ENCODE peak calls at places on chromosome 17, in five cellular contexts. G is Peyer's patch, J is heart left ventricle, W is A549, R is stomach. A is an unnamed sample.

GRCh38 chr17:48031966-48032365 is 5.6 kb downstream of the COPZ2 start:
- DNase-seq in G (no peak), J (no peak), W (no peak), R (no peak), A (no peak)

GRCh38 chr17:333626-334396 is 18.8 kb downstream of the RPH3AL start:
- DNase-seq in G (peak), J (peak), W (no peak), R (peak), A (peak)

GRCh38 chr17:70713694-70714093 is 544.4 kb downstream of the KCNJ2 start:
- DNase-seq in G (no peak), J (no peak), W (no peak), R (no peak), A (no peak)

GRCh38 chr17:19363114-19363438 is 553 bp upstream of the B9D1 start:
- DNase-seq in G (no peak), J (no peak), W (no peak), R (no peak), A (no peak)

GRCh38 chr17:36602924-36603384 is 1.6 kb downstream of the MRM1 start:
- DNase-seq in G (peak), J (peak), W (peak), R (peak), A (peak)

GRCh38 chr17:17027442-17028058 is 14.7 kb upstream of the MPRIP start:
- DNase-seq in G (no peak), J (no peak), W (no peak), R (no peak), A (no peak)

GRCh38 chr17:19768046-19768782 is 20.1 kb upstream of the ALDH3A1 start:
- DNase-seq in G (no peak), J (no peak), W (no peak), R (no peak), A (no peak)

GRCh38 chr17:1454541-1454940 is 1.5 kb downstream of the CRK start:
- DNase-seq in G (no peak), J (no peak), W (no peak), R (no peak), A (no peak)

GRCh38 chr17:78391843-78392242 is 13.4 kb downstream of the PGS1 start:
- DNase-seq in G (no peak), J (no peak), W (no peak), R (no peak), A (no peak)

GRCh38 chr17:41496803-41497484 is 7.2 kb upstream of the KRT36 start:
- DNase-seq in G (peak), J (peak), W (peak), R (peak), A (no peak)

GRCh38 chr17:65559802-65560627 is 1.4 kb downstream of the AXIN2 start:
- DNase-seq in G (no peak), J (peak), W (peak), R (peak), A (peak)

GRCh38 chr17:74202879-74203432 is 522 bp upstream of the RPL38 start:
- DNase-seq in G (no peak), J (no peak), W (no peak), R (no peak), A (no peak)

GRCh38 chr17:17365476-17366110 is 62.4 kb downstream of the NT5M start:
- DNase-seq in G (no peak), J (no peak), W (no peak), R (no peak), A (no peak)

GRCh38 chr17:22409160-22409751 is 716.9 kb downstream of the KCNJ18 start:
- DNase-seq in G (no peak), J (no peak), W (no peak), R (no peak), A (no peak)

GRCh38 chr17:81027038-81027437 is 7.9 kb upstream of the BAIAP2 start:
- DNase-seq in G (no peak), J (peak), W (no peak), R (no peak), A (no peak)

GRCh38 chr17:15194859-15195277 is 70.3 kb downstream of the PMP22 start:
- DNase-seq in G (no peak), J (no peak), W (no peak), R (no peak), A (no peak)

GRCh38 chr17:64494121-64494520 is 2.7 kb downstream of the POLG2 start:
- DNase-seq in G (no peak), J (no peak), W (no peak), R (no peak), A (no peak)
- H3K4me3 ChIP-seq in G (no peak), J (no peak), W (no peak), R (no peak), A (no peak)

DNA sequence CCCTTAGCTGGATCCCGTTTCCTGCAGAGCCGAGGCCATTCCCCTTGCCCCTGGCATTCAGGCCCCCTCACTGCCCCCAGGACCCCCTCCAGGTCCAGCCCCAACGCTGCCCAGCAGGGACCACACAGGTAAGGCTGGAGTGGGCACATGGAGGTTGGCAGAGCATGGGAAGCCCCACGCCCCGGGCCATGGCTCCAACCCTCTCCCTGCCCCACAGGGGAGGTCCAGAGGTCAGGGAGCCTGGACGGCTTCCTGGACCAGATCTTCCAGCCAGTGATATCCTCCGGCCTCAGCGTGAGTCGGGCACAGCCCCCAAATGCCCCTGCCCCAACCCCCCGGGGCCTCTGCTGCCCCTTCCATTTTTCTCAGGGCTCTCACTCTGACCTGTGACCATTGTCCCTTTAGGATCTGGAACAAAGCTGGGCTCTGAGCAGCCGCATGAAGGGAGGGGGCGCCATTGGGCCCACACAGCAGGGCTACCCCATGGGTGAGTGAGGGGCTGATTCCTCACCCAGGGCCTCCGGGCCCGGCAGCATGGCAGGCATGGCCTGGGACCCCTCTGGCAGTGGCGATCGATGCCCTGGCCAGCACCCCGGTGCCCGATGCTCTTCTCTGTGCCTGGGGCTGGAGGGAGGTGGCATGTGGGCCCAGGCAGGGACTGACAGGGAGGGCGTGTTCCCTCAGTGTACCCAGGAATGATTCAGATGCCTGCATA is 18.5 kb upstream of the SMIM5 start:
- DNase-seq in G (no peak), J (no peak), W (no peak), R (no peak), A (no peak)
- H3K27ac ChIP-seq in G (peak), J (no peak), W (peak), R (no peak), A (no peak)

GRCh38 chr17:55238197-55238930 is 26.4 kb upstream of the HLF start:
- DNase-seq in G (peak), J (peak), W (peak), R (peak), A (peak)
- TF ChIP-seq POLR2A in G (peak), J (peak), W (peak), R (no peak), A (peak)

DNA sequence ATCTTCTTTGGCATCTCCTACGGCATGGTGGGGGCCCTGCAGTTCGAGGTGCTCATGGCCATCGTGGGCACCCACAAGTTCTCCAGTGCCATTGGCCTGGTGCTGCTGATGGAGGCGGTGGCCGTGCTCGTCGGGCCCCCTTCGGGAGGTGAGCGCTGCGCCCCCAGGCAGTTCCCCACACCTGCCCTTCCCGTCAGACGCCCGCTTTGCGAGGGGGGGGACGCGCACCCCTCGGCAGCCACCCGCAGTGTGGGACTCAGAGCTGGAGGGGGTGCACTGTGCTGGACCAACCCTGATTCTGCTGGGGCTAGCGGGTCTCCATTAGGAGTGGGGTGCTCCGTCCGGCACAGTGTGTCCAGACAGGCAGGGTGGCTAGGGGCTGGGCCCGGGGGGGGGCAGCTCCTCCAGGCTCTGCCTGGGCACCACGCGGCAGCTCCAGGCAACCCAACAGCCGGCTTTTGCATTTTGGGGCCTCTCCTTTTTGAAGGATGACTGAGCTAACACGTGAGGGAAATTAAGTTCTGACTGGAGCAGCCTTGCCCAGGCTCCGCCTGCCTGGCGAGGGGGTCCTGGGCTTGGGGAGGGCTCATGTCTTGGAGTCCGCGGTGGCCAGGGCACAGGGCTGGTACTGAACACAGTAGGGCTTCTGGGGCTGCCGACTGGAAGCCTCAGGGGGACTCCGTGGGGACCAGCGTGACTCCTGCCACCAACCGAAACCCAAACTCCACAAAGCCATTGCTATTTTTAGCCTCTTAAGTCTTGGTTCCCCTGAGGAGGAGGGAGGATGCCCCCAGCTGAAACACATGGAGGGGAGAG is 9.1 kb downstream of the SLC16A3 start:
- DNase-seq in G (no peak), J (peak), W (no peak), R (no peak), A (no peak)
- H3K4me3 ChIP-seq in G (no peak), J (peak), W (no peak), R (peak), A (no peak)

DNA sequence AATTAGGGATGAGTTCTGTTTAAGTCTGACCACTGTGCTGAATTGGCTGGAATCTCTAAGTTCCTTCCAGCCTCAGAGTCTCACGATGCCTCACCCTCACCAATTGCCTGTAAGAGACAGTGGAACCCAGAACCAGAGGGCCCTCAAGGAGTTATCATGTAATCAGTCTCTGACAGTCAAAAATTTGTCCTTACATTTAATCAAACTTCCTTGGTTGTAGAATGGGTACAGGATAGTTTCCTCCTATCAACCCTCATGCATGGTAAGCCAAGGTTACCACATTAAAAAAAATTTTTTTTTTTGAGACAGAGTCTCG is 83.2 kb downstream of the CDK5R1 start:
- DNase-seq in G (no peak), J (no peak), W (no peak), R (no peak), A (no peak)
- H3K27ac ChIP-seq in G (no peak), J (no peak), W (no peak), R (no peak), A (no peak)

GRCh38 chr17:49409066-49409465 is 5.6 kb downstream of the PHB1 start:
- DNase-seq in G (no peak), J (no peak), W (no peak), R (peak), A (no peak)

GRCh38 chr17:49414271-49414621 is 436 bp downstream of the PHB1 start:
- DNase-seq in G (no peak), J (no peak), W (peak), R (no peak), A (no peak)

GRCh38 chr17:49414622-49415350 is at the start of gene PHB1:
- DNase-seq in G (peak), J (peak), W (peak), R (peak), A (peak)
- TF ChIP-seq POLR2A in G (peak), J (peak), W (peak), R (no peak), A (peak)

DNA sequence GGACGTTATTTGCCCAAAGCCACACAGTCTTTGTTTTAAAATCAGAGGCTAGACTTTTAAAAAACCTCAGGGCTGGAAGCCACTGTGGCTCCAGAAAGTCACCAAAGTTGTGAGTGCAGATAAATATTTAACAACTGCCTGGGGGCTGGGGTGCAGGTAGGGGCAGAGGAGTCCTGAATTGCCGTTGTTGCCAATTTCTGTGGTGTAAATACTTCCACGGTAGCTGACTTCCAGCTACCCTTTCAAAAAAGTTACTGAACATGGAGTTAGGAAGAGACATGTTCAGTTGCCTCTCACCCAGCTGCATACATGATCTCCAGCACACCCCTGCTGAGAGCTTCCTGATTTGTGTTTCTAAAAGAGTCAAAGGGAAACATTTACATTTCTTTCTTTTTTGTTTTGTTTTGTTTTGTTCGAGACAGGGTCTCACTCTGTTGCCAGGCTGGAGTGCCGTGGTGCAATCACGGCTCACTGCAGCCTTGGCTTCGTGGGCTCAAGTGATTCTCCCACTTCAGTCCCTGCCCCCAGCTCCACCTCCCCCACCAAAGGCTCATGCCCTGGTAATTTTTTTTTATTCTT is 58.7 kb downstream of the PLXDC1 start:
- DNase-seq in G (no peak), J (no peak), W (no peak), R (no peak), A (no peak)
- H3K4me3 ChIP-seq in G (no peak), J (no peak), W (no peak), R (no peak), A (no peak)

DNA sequence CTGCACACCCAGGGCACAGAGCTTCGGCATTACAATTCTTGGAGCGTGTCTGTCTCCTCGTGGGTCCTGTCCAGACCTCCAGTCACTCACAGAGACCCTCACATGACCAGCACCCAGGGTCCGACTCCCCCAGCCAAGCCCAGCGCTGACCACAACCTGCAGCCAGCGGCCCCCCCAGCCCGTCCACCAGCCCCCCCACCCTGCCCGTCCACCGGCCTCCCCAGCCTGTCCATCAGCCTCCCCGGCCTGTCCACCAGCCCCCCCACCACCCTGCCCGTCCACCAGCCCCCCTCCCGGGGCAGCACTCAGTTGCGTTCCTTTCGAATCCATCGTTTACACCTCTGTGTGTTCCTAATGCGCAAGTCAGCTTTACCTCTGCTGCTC is 5.8 kb downstream of the SECTM1 start:
- DNase-seq in G (no peak), J (no peak), W (no peak), R (no peak), A (no peak)
- H3K27ac ChIP-seq in G (peak), J (no peak), W (no peak), R (no peak), A (no peak)

GRCh38 chr17:40076101-40076498 is 13.3 kb downstream of the THRA start:
- DNase-seq in G (no peak), J (no peak), W (no peak), R (no peak), A (no peak)

GRCh38 chr17:40074175-40074512 is 11.4 kb downstream of the THRA start:
- DNase-seq in G (no peak), J (no peak), W (no peak), R (no peak), A (no peak)

GRCh38 chr17:40074871-40075215 is 12.1 kb downstream of the THRA start:
- DNase-seq in G (no peak), J (no peak), W (no peak), R (no peak), A (no peak)

GRCh38 chr17:40076595-40076994 is 13.8 kb downstream of the THRA start:
- DNase-seq in G (no peak), J (peak), W (no peak), R (no peak), A (no peak)

GRCh38 chr17:40075216-40076100 is 12.7 kb downstream of the THRA start:
- DNase-seq in G (peak), J (peak), W (no peak), R (peak), A (peak)
- TF ChIP-seq POLR2A in G (peak), J (no peak), W (no peak), R (no peak), A (peak)

DNA sequence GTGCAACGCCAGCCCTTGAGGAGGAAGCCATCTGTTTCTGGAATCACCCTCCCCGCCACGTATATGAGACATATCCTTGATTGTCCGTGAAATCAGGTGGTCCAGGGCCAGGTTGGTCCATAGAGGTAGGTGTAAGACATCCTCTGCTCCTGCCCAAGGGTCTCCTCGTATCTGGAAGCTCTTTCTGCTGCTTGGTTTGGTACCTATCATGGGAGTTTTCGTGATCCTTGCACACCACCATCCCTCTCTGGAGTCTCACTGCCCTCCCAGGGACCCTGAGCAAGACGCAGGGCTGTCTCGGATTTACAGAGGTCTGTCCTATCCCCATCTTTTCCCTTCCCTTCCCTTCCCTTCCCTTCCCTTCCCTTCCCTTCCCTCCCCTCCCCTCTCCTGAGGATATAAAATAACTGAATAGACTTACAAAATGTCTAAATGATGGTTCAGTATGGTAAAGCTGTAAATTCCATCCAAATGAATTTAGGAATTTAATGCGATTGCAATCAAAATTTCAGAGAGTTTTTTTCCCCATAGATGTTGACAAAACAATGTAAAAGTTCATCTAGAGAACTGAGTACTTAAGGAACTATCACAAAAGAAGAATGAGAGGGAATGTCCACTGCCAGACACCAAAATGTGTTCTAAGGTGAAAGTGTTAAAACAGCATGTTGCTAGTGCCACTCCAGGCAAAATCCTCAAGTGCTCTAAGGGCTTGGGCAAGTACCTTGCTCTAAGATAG is 2.0 kb upstream of the CCDC42 start:
- DNase-seq in G (no peak), J (no peak), W (peak), R (no peak), A (no peak)
- H3K4me3 ChIP-seq in G (no peak), J (peak), W (peak), R (peak), A (peak)